ENCODE peak calls at places on chromosome 17, in six cellular contexts. A, T, C, H, Z and B are unnamed samples.

GRCh38 chr17:63190821-63191220 is 224.8 kb downstream of the TANC2 start:
- DNase-seq in A (no peak), H (no peak), C (no peak), T (no peak), Z (no peak), B (no peak)

GRCh38 chr17:14427914-14428639 is 127.2 kb downstream of the HS3ST3B1 start:
- DNase-seq in H (no peak), A (no peak), Z (no peak), T (peak), C (peak), B (peak)

GRCh38 chr17:57142925-57143324 is 57.9 kb downstream of the AKAP1 start:
- DNase-seq in T (no peak), A (peak), C (no peak), Z (no peak), H (no peak), B (no peak)

GRCh38 chr17:66348605-66349165 is 46.3 kb downstream of the PRKCA start:
- DNase-seq in A (peak), Z (no peak), H (no peak), C (no peak), T (no peak), B (no peak)

GRCh38 chr17:13265306-13265705 is 247.5 kb upstream of the ELAC2 start:
- DNase-seq in C (no peak), Z (no peak), T (no peak), H (no peak), A (no peak), B (no peak)

GRCh38 chr17:28466521-28467048 is 6.9 kb upstream of the SLC13A2 start:
- DNase-seq in H (no peak), C (no peak), A (peak), T (no peak), Z (no peak), B (no peak)

GRCh38 chr17:2435181-2435741 is 34.4 kb upstream of the MNT start:
- DNase-seq in H (peak), C (no peak), T (no peak), A (no peak), Z (no peak), B (no peak)

GRCh38 chr17:43849116-43849515 is 2.1 kb downstream of the CD300LG start:
- DNase-seq in Z (no peak), T (no peak), A (no peak), H (no peak), C (no peak), B (no peak)

GRCh38 chr17:17180741-17181525 is 25.2 kb downstream of the PLD6 start:
- DNase-seq in C (no peak), Z (no peak), H (no peak), T (no peak), A (no peak), B (no peak)

GRCh38 chr17:864315-864714 is 82.2 kb downstream of the MRM3 start:
- DNase-seq in T (no peak), H (no peak), A (peak), Z (no peak), C (no peak), B (no peak)

GRCh38 chr17:6425407-6425806 is 9.5 kb downstream of the AIPL1 start:
- DNase-seq in C (no peak), Z (no peak), H (no peak), T (no peak), A (no peak), B (no peak)

GRCh38 chr17:17849863-17850373 is 13.1 kb upstream of the SREBF1 start:
- DNase-seq in T (peak), C (peak), Z (peak), A (peak), H (no peak), B (no peak)

GRCh38 chr17:40953876-40954275 is 12.9 kb downstream of the KRT39 start:
- DNase-seq in T (no peak), C (no peak), Z (no peak), H (no peak), A (peak), B (no peak)

GRCh38 chr17:74380959-74381808 is 13.9 kb downstream of the GPR142 start:
- DNase-seq in A (no peak), H (no peak), T (no peak), C (no peak), Z (no peak), B (no peak)

GRCh38 chr17:57088298-57088697 is 3.3 kb downstream of the AKAP1 start:
- DNase-seq in H (no peak), A (no peak), T (no peak), C (no peak), Z (no peak), B (no peak)

GRCh38 chr17:12958786-12959185 is 59.0 kb downstream of the ELAC2 start:
- DNase-seq in Z (no peak), C (no peak), H (no peak), T (no peak), A (no peak), B (no peak)

GRCh38 chr17:44569459-44569858 is 12.2 kb downstream of the FZD2 start:
- DNase-seq in H (no peak), A (no peak), Z (no peak), C (no peak), T (no peak), B (no peak)

GRCh38 chr17:58786586-58787295 is 31.1 kb downstream of the PPM1E start:
- DNase-seq in C (no peak), T (no peak), Z (no peak), H (no peak), A (peak), B (no peak)

GRCh38 chr17:70906808-70907207 is 737.5 kb downstream of the KCNJ2 start:
- DNase-seq in A (peak), C (no peak), H (no peak), T (no peak), Z (no peak), B (no peak)

GRCh38 chr17:49742256-49742655 is 21.7 kb downstream of the FAM117A start:
- DNase-seq in H (no peak), A (peak), T (no peak), C (no peak), Z (peak), B (no peak)

GRCh38 chr17:45341389-45342158 is 24.8 kb upstream of the MAP3K14 start:
- DNase-seq in Z (no peak), C (no peak), T (no peak), A (peak), H (peak), B (peak)